ENCODE peak calls at places on chromosomes 2 and 18, in five cellular contexts. One of them, this sample, is unnamed.

GRCh38 chr2:211093743-211094303 is 537.4 kb downstream of the CPS1 start:
- DNase-seq in neural crest cell: no peak
- DNase-seq in cardiac fibroblast: peak; percentile 28
- DNase-seq in hepatocyte: peak; percentile 33
- DNase-seq in tibial nerve: no peak
- DNase-seq in this sample: no peak

GRCh38 chr2:421406-421805 is 133.5 kb upstream of the ALKAL2 start:
- DNase-seq in hepatocyte: no peak
- DNase-seq in cardiac fibroblast: no peak
- DNase-seq in neural crest cell: no peak
- DNase-seq in tibial nerve: no peak
- DNase-seq in this sample: peak; percentile 49

GRCh38 chr2:127649100-127649611 is 3.2 kb downstream of the GPR17 start:
- DNase-seq in cardiac fibroblast: no peak
- DNase-seq in hepatocyte: no peak
- DNase-seq in neural crest cell: no peak
- DNase-seq in tibial nerve: no peak
- DNase-seq in this sample: no peak

GRCh38 chr2:140526575-140526974 is 1604.2 kb downstream of the LRP1B start:
- DNase-seq in neural crest cell: no peak
- DNase-seq in tibial nerve: no peak
- DNase-seq in cardiac fibroblast: peak; percentile 67
- DNase-seq in hepatocyte: no peak
- DNase-seq in this sample: no peak

GRCh38 chr2:121694398-121695178 is 42.1 kb downstream of the NIFK start:
- DNase-seq in cardiac fibroblast: peak; percentile 44
- DNase-seq in neural crest cell: no peak
- DNase-seq in hepatocyte: no peak
- DNase-seq in tibial nerve: no peak
- DNase-seq in this sample: no peak

GRCh38 chr2:200567932-200568331 is 17.9 kb upstream of the AOX1 start:
- DNase-seq in cardiac fibroblast: no peak
- DNase-seq in hepatocyte: no peak
- DNase-seq in neural crest cell: no peak
- DNase-seq in tibial nerve: no peak
- DNase-seq in this sample: no peak

GRCh38 chr2:138020432-138020831 is 56.2 kb downstream of the HNMT start:
- DNase-seq in tibial nerve: no peak
- DNase-seq in cardiac fibroblast: no peak
- DNase-seq in hepatocyte: no peak
- DNase-seq in neural crest cell: no peak
- DNase-seq in this sample: no peak

GRCh38 chr2:202112041-202112440 is 39.0 kb downstream of the KIAA2012 start:
- DNase-seq in neural crest cell: no peak
- DNase-seq in cardiac fibroblast: no peak
- DNase-seq in tibial nerve: no peak
- DNase-seq in hepatocyte: no peak
- DNase-seq in this sample: no peak

GRCh38 chr2:59899692-59900091 is 653.8 kb downstream of the BCL11A start:
- DNase-seq in cardiac fibroblast: no peak
- DNase-seq in tibial nerve: no peak
- DNase-seq in hepatocyte: no peak
- DNase-seq in neural crest cell: no peak
- DNase-seq in this sample: no peak

GRCh38 chr2:181397331-181397730 is 59.9 kb upstream of the ITGA4 start:
- DNase-seq in neural crest cell: no peak
- DNase-seq in tibial nerve: no peak
- DNase-seq in hepatocyte: no peak
- DNase-seq in cardiac fibroblast: no peak
- DNase-seq in this sample: no peak

GRCh38 chr18:61901334-61901986 is 8.7 kb upstream of the RNF152 start:
- DNase-seq in hepatocyte: peak; percentile 73
- DNase-seq in neural crest cell: peak; percentile 22
- DNase-seq in cardiac fibroblast: peak; percentile 76
- DNase-seq in tibial nerve: no peak
- DNase-seq in this sample: no peak

GRCh38 chr2:218395090-218395444 is 4.6 kb upstream of the CTDSP1 start:
- DNase-seq in tibial nerve: no peak
- DNase-seq in cardiac fibroblast: no peak
- DNase-seq in neural crest cell: no peak
- DNase-seq in hepatocyte: no peak
- DNase-seq in this sample: no peak

GRCh38 chr2:73823916-73824523 is 4.7 kb upstream of the STAMBP start:
- DNase-seq in cardiac fibroblast: peak; percentile 92
- DNase-seq in neural crest cell: no peak
- DNase-seq in tibial nerve: no peak
- DNase-seq in hepatocyte: peak; percentile 87
- DNase-seq in this sample: no peak

GRCh38 chr18:23494992-23495391 is 8.3 kb upstream of the RMC1 start:
- DNase-seq in tibial nerve: no peak
- DNase-seq in cardiac fibroblast: no peak
- DNase-seq in neural crest cell: no peak
- DNase-seq in hepatocyte: no peak
- DNase-seq in this sample: no peak

GRCh38 chr2:233821196-233821595 is 33.1 kb downstream of the HJURP start:
- DNase-seq in cardiac fibroblast: no peak
- DNase-seq in tibial nerve: no peak
- DNase-seq in hepatocyte: no peak
- DNase-seq in neural crest cell: no peak
- DNase-seq in this sample: no peak

GRCh38 chr2:70300771-70301343 is 1.0 kb downstream of the FAM136A start:
- DNase-seq in cardiac fibroblast: no peak
- DNase-seq in tibial nerve: no peak
- DNase-seq in neural crest cell: no peak
- DNase-seq in hepatocyte: peak; percentile 5
- DNase-seq in this sample: no peak

GRCh38 chr2:158501301-158501700 is 44.5 kb downstream of the PKP4 start:
- DNase-seq in neural crest cell: no peak
- DNase-seq in tibial nerve: no peak
- DNase-seq in cardiac fibroblast: no peak
- DNase-seq in hepatocyte: no peak
- DNase-seq in this sample: no peak

GRCh38 chr2:50722828-50723227 is 309.1 kb downstream of the NRXN1 start:
- DNase-seq in cardiac fibroblast: no peak
- DNase-seq in tibial nerve: no peak
- DNase-seq in neural crest cell: no peak
- DNase-seq in hepatocyte: no peak
- DNase-seq in this sample: no peak

GRCh38 chr2:60796573-60797509 is 40.8 kb downstream of the PAPOLG start:
- DNase-seq in hepatocyte: no peak
- DNase-seq in neural crest cell: no peak
- DNase-seq in cardiac fibroblast: peak; percentile 21
- DNase-seq in tibial nerve: no peak
- DNase-seq in this sample: no peak

GRCh38 chr18:10410472-10411300 is 43.7 kb upstream of the APCDD1 start:
- DNase-seq in neural crest cell: no peak
- DNase-seq in hepatocyte: no peak
- DNase-seq in tibial nerve: no peak
- DNase-seq in cardiac fibroblast: no peak
- DNase-seq in this sample: no peak

GRCh38 chr2:119485336-119486110 is 38.8 kb downstream of the SCTR start:
- DNase-seq in neural crest cell: no peak
- DNase-seq in cardiac fibroblast: no peak
- DNase-seq in hepatocyte: peak; percentile 6
- DNase-seq in tibial nerve: no peak
- DNase-seq in this sample: peak; percentile 79

GRCh38 chr2:218166791-218167190 is at the start of gene CXCR1:
- DNase-seq in neural crest cell: no peak
- DNase-seq in tibial nerve: no peak
- DNase-seq in hepatocyte: no peak
- DNase-seq in cardiac fibroblast: no peak
- DNase-seq in this sample: no peak

GRCh38 chr18:62829936-62830335 is 114.6 kb downstream of the PHLPP1 start:
- DNase-seq in cardiac fibroblast: peak; percentile 27
- DNase-seq in hepatocyte: no peak
- DNase-seq in neural crest cell: no peak
- DNase-seq in tibial nerve: no peak
- DNase-seq in this sample: no peak

GRCh38 chr18:22678486-22678885 is 254.6 kb upstream of the RBBP8 start:
- DNase-seq in tibial nerve: no peak
- DNase-seq in hepatocyte: no peak
- DNase-seq in cardiac fibroblast: no peak
- DNase-seq in neural crest cell: no peak
- DNase-seq in this sample: no peak

GRCh38 chr18:3305354-3305762 is 43.4 kb downstream of the MYL12B start:
- DNase-seq in cardiac fibroblast: peak; percentile 98
- DNase-seq in tibial nerve: no peak
- DNase-seq in neural crest cell: no peak
- DNase-seq in hepatocyte: no peak
- DNase-seq in this sample: no peak

GRCh38 chr2:218892693-218893348 is 12.2 kb downstream of the WNT10A start:
- DNase-seq in cardiac fibroblast: peak; percentile 41
- DNase-seq in hepatocyte: peak; percentile 85
- DNase-seq in tibial nerve: no peak
- DNase-seq in neural crest cell: peak; percentile 72
- DNase-seq in this sample: peak; percentile 92

GRCh38 chr18:50009772-50010171 is 185.2 kb downstream of the MYO5B start:
- DNase-seq in neural crest cell: peak; percentile 28
- DNase-seq in cardiac fibroblast: peak; percentile 45
- DNase-seq in hepatocyte: peak; percentile 52
- DNase-seq in tibial nerve: no peak
- DNase-seq in this sample: no peak

GRCh38 chr2:8515390-8515761 is 166.5 kb upstream of the ID2 start:
- DNase-seq in hepatocyte: no peak
- DNase-seq in cardiac fibroblast: no peak
- DNase-seq in tibial nerve: no peak
- DNase-seq in neural crest cell: no peak
- DNase-seq in this sample: no peak

GRCh38 chr2:235066895-235067294 is 115.1 kb downstream of the SH3BP4 start:
- DNase-seq in tibial nerve: no peak
- DNase-seq in cardiac fibroblast: no peak
- DNase-seq in hepatocyte: no peak
- DNase-seq in neural crest cell: no peak
- DNase-seq in this sample: no peak

GRCh38 chr18:111292-112014 is 46.9 kb upstream of the USP14 start:
- DNase-seq in tibial nerve: no peak
- DNase-seq in neural crest cell: peak; percentile 69
- DNase-seq in cardiac fibroblast: peak; percentile 26
- DNase-seq in hepatocyte: peak; percentile 85
- DNase-seq in this sample: no peak

GRCh38 chr18:51278045-51278649 is 80.7 kb upstream of the MEX3C start:
- DNase-seq in cardiac fibroblast: peak; percentile 37
- DNase-seq in tibial nerve: no peak
- DNase-seq in hepatocyte: peak; percentile 26
- DNase-seq in neural crest cell: peak; percentile 33
- DNase-seq in this sample: no peak

GRCh38 chr2:238240761-238241711 is 1.2 kb upstream of the HES6 start:
- DNase-seq in neural crest cell: peak; percentile 72
- DNase-seq in tibial nerve: no peak
- DNase-seq in hepatocyte: peak; percentile 84
- DNase-seq in cardiac fibroblast: no peak
- DNase-seq in this sample: no peak

GRCh38 chr18:59268722-59269562 is 4.3 kb downstream of the RAX start:
- DNase-seq in neural crest cell: peak; percentile 65
- DNase-seq in hepatocyte: peak; percentile 80
- DNase-seq in tibial nerve: no peak
- DNase-seq in cardiac fibroblast: no peak
- DNase-seq in this sample: no peak

GRCh38 chr18:36593001-36593400 is 235.8 kb downstream of the TPGS2 start:
- DNase-seq in hepatocyte: no peak
- DNase-seq in tibial nerve: no peak
- DNase-seq in neural crest cell: no peak
- DNase-seq in cardiac fibroblast: peak; percentile 34
- DNase-seq in this sample: no peak

GRCh38 chr2:1672738-1673137 is 71.6 kb downstream of the PXDN start:
- DNase-seq in cardiac fibroblast: no peak
- DNase-seq in hepatocyte: no peak
- DNase-seq in neural crest cell: no peak
- DNase-seq in tibial nerve: no peak
- DNase-seq in this sample: no peak
- TF ChIP-seq CTCF in cardiac fibroblast: no peak
- TF ChIP-seq CTCF in hepatocyte: no peak
- TF ChIP-seq CTCF in neural crest cell: no peak
- TF ChIP-seq CTCF in tibial nerve: no peak
- TF ChIP-seq CTCF in this sample: no peak

GRCh38 chr2:96580771-96581170 is 44.2 kb downstream of the ARID5A start:
- DNase-seq in hepatocyte: peak; percentile 44
- DNase-seq in neural crest cell: peak; percentile 10
- DNase-seq in cardiac fibroblast: peak; percentile 39
- DNase-seq in tibial nerve: no peak
- DNase-seq in this sample: no peak
- TF ChIP-seq CTCF in hepatocyte: peak; percentile 45
- TF ChIP-seq CTCF in neural crest cell: peak; percentile 42
- TF ChIP-seq CTCF in cardiac fibroblast: peak; percentile 47
- TF ChIP-seq CTCF in tibial nerve: no peak
- TF ChIP-seq CTCF in this sample: no peak

GRCh38 chr2:177843188-177843587 is 229.4 kb downstream of the PDE11A start:
- DNase-seq in hepatocyte: no peak
- DNase-seq in neural crest cell: no peak
- DNase-seq in cardiac fibroblast: no peak
- DNase-seq in tibial nerve: no peak
- DNase-seq in this sample: no peak

GRCh38 chr2:177842243-177842642 is 230.3 kb downstream of the PDE11A start:
- DNase-seq in tibial nerve: no peak
- DNase-seq in neural crest cell: no peak
- DNase-seq in cardiac fibroblast: no peak
- DNase-seq in hepatocyte: no peak
- DNase-seq in this sample: no peak
- TF ChIP-seq CTCF in tibial nerve: no peak
- TF ChIP-seq CTCF in neural crest cell: no peak
- TF ChIP-seq CTCF in cardiac fibroblast: no peak
- TF ChIP-seq CTCF in hepatocyte: no peak
- TF ChIP-seq CTCF in this sample: no peak

DNA sequence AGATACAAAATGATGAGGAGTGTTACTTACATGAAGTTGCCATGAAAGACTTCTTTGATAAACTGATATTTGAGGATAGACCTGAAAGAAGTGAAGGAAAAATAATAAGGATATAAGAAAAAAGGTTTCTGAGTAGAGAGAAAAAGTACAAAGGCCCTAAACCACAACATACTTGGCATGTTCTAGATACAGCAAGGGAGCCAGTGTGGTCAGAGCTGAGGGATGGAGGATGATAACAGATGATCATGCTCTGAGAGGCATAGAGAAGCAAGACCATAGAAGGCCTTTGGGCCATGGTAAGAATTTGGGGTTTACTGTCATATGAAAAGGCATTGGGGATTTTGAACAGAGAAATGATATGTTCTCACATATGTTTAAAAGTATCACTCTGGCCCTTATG is 424.1 kb upstream of the CHST9 start:
- DNase-seq in cardiac fibroblast: no peak
- DNase-seq in neural crest cell: no peak
- DNase-seq in hepatocyte: no peak
- DNase-seq in tibial nerve: no peak
- DNase-seq in this sample: no peak
- TF ChIP-seq CTCF in cardiac fibroblast: no peak
- TF ChIP-seq CTCF in neural crest cell: no peak
- TF ChIP-seq CTCF in hepatocyte: no peak
- TF ChIP-seq CTCF in tibial nerve: no peak
- TF ChIP-seq CTCF in this sample: no peak